ENCODE peak calls at places on chromosome 22, in ten cellular contexts. H, C, A, U, L, N, G, S, J and E are unnamed samples.

GRCh38 chr22:47918936-47919505 is 1156.6 kb downstream of the TBC1D22A start:
- DNase-seq in H (no peak), C (no peak), A (no peak), U (no peak), L (no peak), N (no peak), G (no peak), S (peak; percentile 5), J (no peak), E (no peak)

GRCh38 chr22:29449296-29449863 is 11.0 kb downstream of the RFPL1 start:
- DNase-seq in H (no peak), C (no peak), A (no peak), U (no peak), L (no peak), N (no peak), G (no peak), S (no peak), J (no peak), E (no peak)

GRCh38 chr22:48669226-48669625 is 1158.4 kb downstream of the BRD1 start:
- DNase-seq in H (no peak), C (no peak), A (no peak), U (no peak), L (no peak), N (peak; percentile 2), G (no peak), S (no peak), J (no peak), E (no peak)

GRCh38 chr22:44813416-44813815 is 61.0 kb downstream of the ARHGAP8 start:
- DNase-seq in H (no peak), C (no peak), A (no peak), U (no peak), L (no peak), N (no peak), G (no peak), S (no peak), J (no peak), E (no peak)

GRCh38 chr22:16844529-16844928 is 19.3 kb upstream of the XKR3 start:
- DNase-seq in H (no peak), C (no peak), A (no peak), U (no peak), L (no peak), N (no peak), G (no peak), S (no peak), J (no peak), E (no peak)

GRCh38 chr22:37639070-37639760 is at the start of gene SH3BP1:
- DNase-seq in H (peak; percentile 54), C (no peak), A (no peak), U (no peak), L (no peak), N (peak; percentile 72), G (no peak), S (peak; percentile 18), J (no peak), E (no peak)

GRCh38 chr22:49502126-49502826 is 325.4 kb downstream of the BRD1 start:
- DNase-seq in H (no peak), C (no peak), A (no peak), U (no peak), L (no peak), N (no peak), G (no peak), S (no peak), J (peak; percentile 24), E (peak; percentile 81)

GRCh38 chr22:42565956-42566355 is 12.2 kb downstream of the SERHL2 start:
- DNase-seq in H (no peak), C (no peak), A (no peak), U (no peak), L (no peak), N (no peak), G (no peak), S (no peak), J (no peak), E (no peak)

GRCh38 chr22:22787805-22788459 is 99.7 kb upstream of the IGLL5 start:
- DNase-seq in H (peak; percentile 67), C (peak; percentile 56), A (peak; percentile 20), U (peak; percentile 9), L (peak; percentile 38), N (peak; percentile 66), G (no peak), S (peak; percentile 19), J (peak; percentile 58), E (no peak)

GRCh38 chr22:50062509-50063135 is 4.5 kb upstream of the TTLL8 start:
- DNase-seq in H (no peak), C (no peak), A (no peak), U (no peak), L (no peak), N (no peak), G (no peak), S (no peak), J (no peak), E (no peak)

GRCh38 chr22:24303007-24303406 is 32.4 kb downstream of the SPECC1L start:
- DNase-seq in H (no peak), C (no peak), A (no peak), U (no peak), L (no peak), N (no peak), G (no peak), S (no peak), J (no peak), E (no peak)

GRCh38 chr22:48751539-48752437 is 1075.9 kb downstream of the BRD1 start:
- DNase-seq in H (no peak), C (no peak), A (no peak), U (no peak), L (no peak), N (no peak), G (no peak), S (no peak), J (no peak), E (no peak)

GRCh38 chr22:30015229-30015797 is 65.0 kb upstream of the HORMAD2 start:
- DNase-seq in H (no peak), C (peak; percentile 38), A (no peak), U (no peak), L (no peak), N (no peak), G (peak; percentile 32), S (no peak), J (peak; percentile 57), E (no peak)

GRCh38 chr22:28440517-28441366 is 238.9 kb downstream of the TTC28 start:
- DNase-seq in H (no peak), C (peak; percentile 68), A (peak; percentile 70), U (no peak), L (no peak), N (no peak), G (no peak), S (no peak), J (peak; percentile 74), E (no peak)

GRCh38 chr22:31968022-31968421 is 23.7 kb downstream of the YWHAH start:
- DNase-seq in H (no peak), C (no peak), A (no peak), U (peak; percentile 41), L (no peak), N (no peak), G (no peak), S (no peak), J (no peak), E (no peak)

GRCh38 chr22:45344339-45344738 is 34.6 kb downstream of the FAM118A start:
- DNase-seq in H (no peak), C (peak; percentile 31), A (no peak), U (no peak), L (no peak), N (no peak), G (no peak), S (no peak), J (peak; percentile 33), E (no peak)

GRCh38 chr22:26902401-26903029 is 245.1 kb downstream of the MIAT start:
- DNase-seq in H (no peak), C (no peak), A (no peak), U (no peak), L (no peak), N (no peak), G (no peak), S (no peak), J (no peak), E (no peak)

GRCh38 chr22:30969532-30970355 is 679 bp downstream of the TUG1 start:
- DNase-seq in H (no peak), C (peak; percentile 54), A (peak; percentile 10), U (no peak), L (peak; percentile 10), N (no peak), G (no peak), S (no peak), J (peak; percentile 44), E (peak; percentile 7)

GRCh38 chr22:49999063-49999900 is 13.3 kb downstream of the IL17REL start:
- DNase-seq in H (no peak), C (no peak), A (no peak), U (no peak), L (no peak), N (peak; percentile 54), G (no peak), S (no peak), J (no peak), E (no peak)